ENCODE peak calls at places on chromosomes 12 and 14, in four cellular contexts. P is tibial artery, C is fibroblast of the aortic adventitia, I is HCT116. N is an unnamed sample.

GRCh38 chr14:103007555-103007954 is 49.8 kb downstream of the CDC42BPB start:
- DNase-seq in P (no peak), I (no peak), C (no peak), N (no peak)

GRCh38 chr12:109730306-109731145 is 16.9 kb downstream of the FAM222A start:
- DNase-seq in I (no peak), P (no peak), C (no peak), N (no peak)

GRCh38 chr14:66359500-66359899 is 126.7 kb upstream of the CCDC196 start:
- DNase-seq in P (no peak), C (peak; percentile 81), I (peak; percentile 64), N (peak; percentile 81)

GRCh38 chr14:83297361-83297760 is 1763.7 kb upstream of the SEL1L start:
- DNase-seq in C (no peak), I (no peak), P (no peak), N (no peak)

GRCh38 chr12:106584104-106585064 is 1.6 kb downstream of the RFX4 start:
- DNase-seq in I (no peak), P (no peak), C (no peak), N (no peak)

GRCh38 chr12:80756875-80757274 is 40.2 kb downstream of the MYF5 start:
- DNase-seq in I (no peak), P (no peak), C (peak; percentile 12), N (peak; percentile 39)

GRCh38 chr14:90969493-90970166 is 90.8 kb downstream of the RPS6KA5 start:
- DNase-seq in C (peak; percentile 62), P (no peak), I (peak; percentile 21), N (no peak)

GRCh38 chr14:37591941-37592287 is 3.1 kb downstream of the FOXA1 start:
- DNase-seq in P (no peak), I (no peak), C (no peak), N (no peak)

GRCh38 chr12:19288603-19289244 is 150.6 kb upstream of the AEBP2 start:
- DNase-seq in I (peak; percentile 22), P (no peak), C (peak; percentile 74), N (peak; percentile 63)

GRCh38 chr12:26767116-26767515 is 65.9 kb downstream of the ITPR2 start:
- DNase-seq in C (no peak), P (no peak), I (no peak), N (no peak)

GRCh38 chr12:3137268-3137761 is 60.1 kb downstream of the TSPAN9 start:
- DNase-seq in P (no peak), C (peak; percentile 43), I (no peak), N (peak; percentile 67)

GRCh38 chr12:108793756-108794441 is 62.6 kb upstream of the CORO1C start:
- DNase-seq in C (peak; percentile 55), P (no peak), I (no peak), N (peak; percentile 74)

GRCh38 chr12:39632670-39633069 is 13.1 kb upstream of the ABCD2 start:
- DNase-seq in I (no peak), C (no peak), P (no peak), N (no peak)
- TF ChIP-seq CTCF in I (no peak), C (no peak), P (no peak), N (no peak)

DNA sequence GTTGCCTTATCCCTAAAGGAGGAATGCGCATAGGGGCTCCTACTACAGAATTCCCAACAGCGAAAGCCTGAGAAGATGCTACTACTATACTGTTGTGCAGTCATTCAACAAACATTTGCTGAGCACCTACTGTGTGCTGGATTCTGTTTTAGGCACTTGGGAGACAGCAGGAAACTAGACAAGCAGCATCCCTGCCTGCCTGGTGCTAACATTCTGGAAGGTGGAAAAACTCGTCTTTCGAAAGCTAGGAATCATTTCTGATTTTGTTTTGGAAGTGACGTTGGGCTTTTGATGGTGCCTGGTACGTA is 131.5 kb upstream of the NCOR2 start:
- DNase-seq in I (no peak), P (no peak), C (no peak), N (no peak)
- H3K4me3 ChIP-seq in I (no peak overlapping the region), P (no peak overlapping the region), C (no peak overlapping the region), N (no peak overlapping the region)

GRCh38 chr12:163406-163986 is 50.5 kb downstream of the SLC6A12 start:
- DNase-seq in I (no peak), C (no peak), P (no peak), N (no peak)

GRCh38 chr12:166425-167091 is 47.4 kb downstream of the SLC6A12 start:
- DNase-seq in I (no peak), P (no peak), C (no peak), N (no peak)

GRCh38 chr12:168201-168600 is 45.8 kb downstream of the SLC6A12 start:
- DNase-seq in C (no peak), P (no peak), I (no peak), N (no peak)

GRCh38 chr12:164207-164606 is 49.8 kb downstream of the SLC6A12 start:
- DNase-seq in C (no peak), P (no peak), I (no peak), N (no peak)

DNA sequence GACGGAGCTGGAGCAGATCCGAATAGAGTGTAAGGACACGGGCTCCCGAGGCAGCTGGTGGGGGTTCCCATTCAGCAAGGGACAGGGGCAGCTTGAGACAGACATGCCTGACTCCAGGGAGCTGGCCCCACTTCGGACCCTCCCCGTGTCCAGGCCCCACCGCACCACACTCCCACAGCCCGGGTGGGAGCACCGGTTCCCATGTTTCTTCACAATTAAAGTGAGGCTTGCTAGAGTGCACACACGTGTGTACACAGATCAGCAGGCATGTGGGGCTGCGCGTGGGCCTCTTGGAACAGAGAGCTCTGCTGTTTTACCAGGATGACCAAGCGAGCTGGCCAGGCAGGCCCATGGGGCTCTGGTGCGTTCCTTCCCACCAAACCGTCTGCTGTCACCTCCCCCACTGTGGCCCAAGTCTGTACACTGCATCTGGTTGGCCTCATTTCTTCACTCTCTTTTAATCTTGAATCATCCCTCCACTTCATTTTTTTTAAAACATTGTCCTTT is 48.0 kb downstream of the SLC6A12 start:
- DNase-seq in C (no peak), P (no peak), I (no peak), N (no peak)
- TF ChIP-seq CTCF in C (no peak), P (no peak), I (no peak), N (no peak)

GRCh38 chr14:92473261-92473946 is 40.2 kb upstream of the RIN3 start:
- DNase-seq in C (peak; percentile 37), I (no peak), P (peak; percentile 83), N (peak; percentile 75)
- H3K4me3 ChIP-seq in C (no peak overlapping the region), I (no peak overlapping the region), P (no peak overlapping the region), N (no peak overlapping the region)

GRCh38 chr12:64392221-64392620 is 1.7 kb upstream of the C12orf56 start:
- DNase-seq in I (no peak), P (no peak), C (peak; percentile 70), N (peak; percentile 74)
- TF ChIP-seq CTCF in I (peak; percentile 45), P (no peak), C (peak; percentile 42), N (peak; percentile 35)

DNA sequence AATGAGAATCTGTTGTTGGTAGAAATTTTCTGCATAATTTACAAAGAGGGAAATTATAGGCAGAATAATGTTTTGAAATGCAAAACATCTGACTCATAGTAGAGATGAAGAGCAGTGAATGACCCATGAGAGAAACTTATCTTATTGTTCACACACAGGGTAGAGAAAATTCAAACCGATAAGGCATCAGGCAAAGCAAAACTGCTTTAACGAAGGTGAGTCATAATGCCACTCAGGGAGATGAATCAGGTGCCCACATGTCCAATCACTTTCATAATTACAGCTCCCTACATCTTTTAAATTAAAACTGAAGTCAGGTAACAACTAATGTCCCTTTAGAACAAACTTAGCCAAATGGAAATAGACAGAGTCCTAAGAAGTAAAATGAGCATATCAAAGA is 265.6 kb upstream of the GARIN6 start:
- DNase-seq in C (no peak), I (no peak), P (no peak), N (no peak)
- H3K4me3 ChIP-seq in C (no peak overlapping the region), I (no peak overlapping the region), P (no peak overlapping the region), N (no peak overlapping the region)

GRCh38 chr14:34691173-34691572 is 23.2 kb downstream of the CFL2 start:
- DNase-seq in C (no peak), I (no peak), P (no peak), N (no peak)
- TF ChIP-seq CTCF in C (no peak), I (no peak), P (no peak), N (no peak)

DNA sequence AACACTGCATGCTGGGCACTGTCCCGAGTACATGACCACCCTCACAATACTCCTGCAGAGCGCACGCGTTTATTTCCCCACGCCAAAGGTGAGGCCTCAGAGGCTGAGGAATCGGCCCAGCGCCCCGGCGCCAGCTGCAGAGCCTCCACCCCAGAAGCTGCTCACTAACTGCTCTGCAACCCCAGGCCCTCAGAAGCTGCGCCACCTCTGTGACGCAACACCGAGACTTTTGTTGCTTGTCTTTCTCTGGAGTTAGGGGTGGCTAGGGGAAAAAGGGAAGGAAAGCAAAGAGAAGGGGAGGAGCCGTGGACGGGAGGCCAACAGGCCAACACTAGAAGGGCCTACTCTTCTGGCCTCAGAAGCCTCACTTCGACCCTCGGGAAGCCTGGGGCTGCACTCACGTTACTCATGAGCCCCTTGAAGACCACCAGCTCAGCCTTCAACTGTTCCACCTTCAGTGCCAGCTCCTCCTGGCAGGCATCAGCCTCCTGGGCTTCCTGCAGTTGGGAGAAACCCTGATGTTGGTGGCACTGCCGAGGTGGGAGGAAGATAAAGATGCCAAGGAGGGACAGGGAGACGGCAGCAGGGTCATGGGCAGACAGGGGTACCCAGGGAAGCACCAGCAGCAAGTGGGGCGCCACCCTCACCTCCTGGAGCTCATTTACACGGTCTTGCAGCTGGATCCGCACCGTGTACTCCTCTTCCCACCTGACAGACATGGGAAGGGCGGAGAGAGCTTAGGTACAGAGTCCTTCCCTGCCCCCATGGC is 5.4 kb downstream of the IFFO1 start:
- DNase-seq in P (no peak), I (no peak), C (no peak), N (no peak)
- H3K4me3 ChIP-seq in P (no peak overlapping the region), I (no peak overlapping the region), C (peak overlapping the region; percentile 49), N (no peak overlapping the region)

DNA sequence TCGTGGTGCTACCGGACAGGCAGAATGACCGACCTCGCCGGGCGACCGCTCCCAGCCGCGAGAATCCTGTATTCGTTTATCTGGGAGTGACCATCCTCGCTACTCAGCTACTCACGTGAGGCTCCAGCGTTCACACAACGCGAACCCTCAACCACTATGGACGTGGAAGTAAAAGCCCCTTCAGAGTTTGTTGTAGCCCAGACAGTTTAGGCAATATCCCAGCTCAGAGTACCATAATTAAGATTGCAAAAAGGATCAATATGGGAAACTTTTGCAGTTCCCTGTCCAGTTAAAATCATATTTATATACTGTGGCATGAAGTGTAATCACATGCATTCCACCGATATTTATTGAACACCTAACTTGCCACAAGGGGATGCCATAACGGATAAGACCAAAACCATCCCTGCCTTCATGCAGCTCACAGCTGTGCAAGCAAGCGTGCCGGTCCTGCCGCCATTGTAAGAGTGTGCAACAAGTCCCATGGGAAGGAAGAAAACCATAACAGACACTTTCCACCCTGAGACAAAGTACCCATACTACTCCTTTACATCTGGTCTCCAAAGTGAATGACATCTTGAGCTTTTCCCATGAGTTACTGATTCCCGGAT is 938 bp upstream of the MAX start:
- DNase-seq in C (peak; percentile 29), I (no peak), P (no peak), N (no peak)
- TF ChIP-seq CTCF in C (peak; percentile 21), I (peak; percentile 31), P (no peak), N (no peak)

GRCh38 chr12:91276529-91276928 is 93.9 kb upstream of the DCN start:
- DNase-seq in P (no peak), C (peak; percentile 4), I (no peak), N (no peak)

GRCh38 chr12:91272456-91273063 is 89.9 kb upstream of the DCN start:
- DNase-seq in C (peak; percentile 27), I (no peak), P (peak; percentile 79), N (peak; percentile 44)

GRCh38 chr12:91274886-91275285 is 92.3 kb upstream of the DCN start:
- DNase-seq in C (peak; percentile 76), I (no peak), P (no peak), N (peak; percentile 39)

DNA sequence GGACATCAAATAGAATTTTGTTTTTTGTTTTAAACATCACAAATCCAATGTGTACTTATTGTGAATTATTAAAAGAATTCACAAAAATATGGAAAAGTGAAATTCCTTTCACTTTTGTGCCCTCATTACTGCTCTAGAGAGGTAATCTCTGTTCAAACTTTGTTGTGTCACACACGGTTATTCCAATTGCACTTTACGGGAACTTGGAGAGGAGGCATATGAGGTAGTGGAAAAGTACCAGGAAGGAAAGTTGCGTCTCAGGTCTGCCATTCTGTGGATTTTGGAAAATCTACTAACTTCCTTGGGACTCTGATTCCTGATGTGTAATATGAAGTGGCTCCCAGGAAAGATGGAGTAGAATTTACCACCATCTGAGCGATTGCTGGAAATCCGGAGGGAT is 90.9 kb upstream of the DCN start:
- DNase-seq in C (no peak), I (no peak), P (no peak), N (no peak)
- H3K4me3 ChIP-seq in C (no peak overlapping the region), I (no peak overlapping the region), P (no peak overlapping the region), N (no peak overlapping the region)